ENCODE peak calls at places on chromosome 13, in four cellular contexts. X is GDM1, H is PC-3, A is lower leg skin. Q is an unnamed sample.
A peak's percentile ranks its signal among the peaks of the same experiment; 100 is the strongest.

GRCh38 chr13:75715598-75716523 is 79.7 kb downstream of the LMO7 start:
- DNase-seq in X (no peak), H (peak; percentile 41), A (no peak), Q (no peak)

GRCh38 chr13:42893346-42893745 is 98.7 kb downstream of the EPSTI1 start:
- DNase-seq in A (no peak), X (no peak), H (peak; percentile 21), Q (no peak)

GRCh38 chr13:31418186-31418585 is 218.4 kb downstream of the B3GLCT start:
- DNase-seq in H (no peak), A (no peak), X (no peak), Q (no peak)

GRCh38 chr13:48334534-48335127 is 31.1 kb downstream of the RB1 start:
- DNase-seq in H (peak; percentile 49), X (no peak), A (no peak), Q (no peak)

GRCh38 chr13:77507931-77508776 is 27.4 kb upstream of the SCEL start:
- DNase-seq in H (peak; percentile 92), X (no peak), A (no peak), Q (no peak)

GRCh38 chr13:57636811-57637210 is 5.3 kb downstream of the PCDH17 start:
- DNase-seq in X (no peak), H (no peak), A (no peak), Q (no peak)

GRCh38 chr13:21176982-21177284 is 475 bp downstream of the MRPL57 start:
- DNase-seq in A (no peak), H (no peak), X (no peak), Q (no peak)

GRCh38 chr13:105377452-105377851 is 1158.0 kb downstream of the EFNB2 start:
- DNase-seq in A (no peak), X (no peak), H (no peak), Q (no peak)

GRCh38 chr13:29888306-29888705 is 37.9 kb upstream of the UBL3 start:
- DNase-seq in X (no peak), A (no peak), H (no peak), Q (no peak)

GRCh38 chr13:40578055-40578454 is 88.4 kb downstream of the FOXO1 start:
- DNase-seq in X (no peak), H (no peak), A (no peak), Q (no peak)

GRCh38 chr13:21330126-21330861 is 128.8 kb downstream of the ZDHHC20 start:
- DNase-seq in H (no peak), A (no peak), X (no peak), Q (no peak)

GRCh38 chr13:31765441-31765840 is 26.1 kb downstream of the RXFP2 start:
- DNase-seq in H (no peak), A (no peak), X (no peak), Q (no peak)

GRCh38 chr13:75410207-75410606 is 71.8 kb downstream of the TBC1D4 start:
- DNase-seq in A (no peak), H (no peak), X (no peak), Q (no peak)

GRCh38 chr13:76637651-76638111 is 248.5 kb downstream of the KCTD12 start:
- DNase-seq in X (no peak), A (no peak), H (no peak), Q (no peak)

GRCh38 chr13:49777746-49778614 is 14.5 kb downstream of the KPNA3 start:
- DNase-seq in X (no peak), A (no peak), H (no peak), Q (no peak)

GRCh38 chr13:90968510-90968909 is 379.0 kb upstream of the MIR17HG start:
- DNase-seq in A (no peak), X (no peak), H (peak; percentile 65), Q (no peak)

GRCh38 chr13:82803341-82803740 is 1078.9 kb downstream of the SLITRK1 start:
- DNase-seq in H (no peak), X (no peak), A (no peak), Q (no peak)

GRCh38 chr13:23467048-23467931 is 33.8 kb upstream of the SACS start:
- DNase-seq in A (no peak), X (no peak), H (no peak), Q (no peak)

GRCh38 chr13:53217221-53217620 is 188.6 kb downstream of the OLFM4 start:
- DNase-seq in X (no peak), H (no peak), A (no peak), Q (no peak)

GRCh38 chr13:95226932-95227718 is 74.1 kb downstream of the ABCC4 start:
- DNase-seq in H (no peak), X (no peak), A (no peak), Q (no peak)

GRCh38 chr13:27835799-27836198 is 43.5 kb downstream of the GSX1 start:
- DNase-seq in A (no peak), H (no peak), X (no peak), Q (no peak)

GRCh38 chr13:24149306-24150032 is 11.1 kb upstream of the SPATA13 start:
- DNase-seq in H (peak; percentile 81), A (no peak), X (no peak), Q (no peak)

GRCh38 chr13:33845572-33846305 is 27.8 kb downstream of the RFC3 start:
- DNase-seq in H (no peak), A (no peak), X (no peak), Q (no peak)

GRCh38 chr13:111115051-111115840 is at the start of gene ARHGEF7:
- DNase-seq in A (no peak), H (no peak), X (no peak), Q (no peak)